ENCODE peak calls at places on chromosomes 3 and 15, in six cellular contexts. C, U, O, W, E and Z are unnamed samples.

GRCh38 chr3:181710581-181711255 is 1.0 kb upstream of the SOX2 start:
- DNase-seq in W (no peak), O (no peak), C (no peak), E (no peak), U (no peak), Z (no peak)

GRCh38 chr3:33911525-33912322 is 113.3 kb downstream of the PDCD6IP start:
- DNase-seq in U (no peak), O (no peak), C (peak; percentile 33), E (no peak), W (no peak), Z (no peak)

GRCh38 chr3:194472290-194472920 is 14.4 kb downstream of the ATP13A3 start:
- DNase-seq in W (no peak), O (peak; percentile 69), U (peak; percentile 45), E (no peak), C (peak; percentile 50), Z (no peak)

GRCh38 chr3:157064402-157064801 is 95.5 kb downstream of the CCNL1 start:
- DNase-seq in E (no peak), C (no peak), W (no peak), U (no peak), O (no peak), Z (no peak)

GRCh38 chr3:107943860-107944543 is 146.8 kb downstream of the CD47 start:
- DNase-seq in O (no peak), E (no peak), W (no peak), U (no peak), C (no peak), Z (no peak)

GRCh38 chr15:64902863-64903262 is 8.8 kb upstream of the ANKDD1A start:
- DNase-seq in W (no peak), E (no peak), U (no peak), C (no peak), O (no peak), Z (no peak)

GRCh38 chr3:100316656-100317069 is 17.9 kb upstream of the NIT2 start:
- DNase-seq in U (peak; percentile 40), C (peak; percentile 45), W (no peak), E (peak; percentile 31), O (peak; percentile 52), Z (no peak)

GRCh38 chr3:76565496-76566210 is 474.2 kb upstream of the ROBO2 start:
- DNase-seq in W (no peak), O (peak; percentile 1), C (no peak), E (no peak), U (no peak), Z (no peak)

GRCh38 chr3:8563146-8563545 is 61.5 kb downstream of the LMCD1 start:
- DNase-seq in C (no peak), U (no peak), W (no peak), O (no peak), E (no peak), Z (no peak)

GRCh38 chr3:170368921-170369320 is 11.4 kb downstream of the SKIL start:
- DNase-seq in C (no peak), W (no peak), E (no peak), O (no peak), U (no peak), Z (no peak)

GRCh38 chr3:134389865-134390264 is 15.6 kb upstream of the AMOTL2 start:
- DNase-seq in E (no peak), C (no peak), O (no peak), W (no peak), U (no peak), Z (no peak)

GRCh38 chr15:100373037-100373896 is 31.5 kb upstream of the ADAMTS17 start:
- DNase-seq in U (no peak), W (no peak), C (no peak), E (no peak), O (no peak), Z (no peak)

GRCh38 chr3:124063168-124063909 is 71.4 kb upstream of the ROPN1 start:
- DNase-seq in U (no peak), O (peak; percentile 48), E (no peak), W (no peak), C (no peak), Z (no peak)

GRCh38 chr3:33317963-33318708 is 40.9 kb downstream of the FBXL2 start:
- DNase-seq in O (no peak), U (no peak), W (no peak), E (no peak), C (no peak), Z (no peak)

GRCh38 chr15:43911235-43911661 is 84.4 kb downstream of the WDR76 start:
- DNase-seq in C (no peak), U (no peak), E (no peak), O (no peak), W (peak; percentile 63), Z (no peak)

GRCh38 chr3:37694236-37694635 is 167.4 kb upstream of the CTDSPL start:
- DNase-seq in U (no peak), O (no peak), W (no peak), C (no peak), E (peak; percentile 43), Z (no peak)

GRCh38 chr3:195253981-195254432 is 17.0 kb downstream of the XXYLT1 start:
- DNase-seq in U (no peak), E (no peak), O (no peak), W (no peak), C (no peak), Z (no peak)

GRCh38 chr3:175312766-175313165 is 453.6 kb downstream of the NAALADL2 start:
- DNase-seq in U (no peak), O (no peak), W (no peak), E (no peak), C (no peak), Z (no peak)

GRCh38 chr15:69978603-69979002 is 119.1 kb downstream of the TLE3 start:
- DNase-seq in O (no peak), W (no peak), U (no peak), E (no peak), C (no peak), Z (no peak)

GRCh38 chr3:28243424-28244106 is 2.1 kb downstream of the CMC1 start:
- DNase-seq in E (no peak), W (no peak), U (no peak), O (no peak), C (no peak), Z (no peak)

GRCh38 chr3:28242519-28242918 is 1.1 kb downstream of the CMC1 start:
- DNase-seq in W (no peak), O (no peak), U (no peak), C (no peak), E (no peak), Z (no peak)

GRCh38 chr3:28239108-28239507 is 2.3 kb upstream of the CMC1 start:
- DNase-seq in E (no peak), C (no peak), U (no peak), O (no peak), W (no peak), Z (no peak)

GRCh38 chr3:28240440-28240839 is 979 bp upstream of the CMC1 start:
- DNase-seq in U (no peak), O (no peak), W (no peak), E (no peak), C (no peak), Z (no peak)

GRCh38 chr3:28241221-28242160 is at the start of gene CMC1:
- DNase-seq in E (peak; percentile 96), O (peak; percentile 98), U (peak; percentile 98), W (peak; percentile 98), C (peak; percentile 93), Z (peak; percentile 77)
- TF ChIP-seq CTCF in E (no peak), O (no peak), U (no peak), W (no peak), C (no peak), Z (no peak)

GRCh38 chr3:39180546-39181346 is 11.6 kb downstream of the XIRP1 start:
- DNase-seq in C (peak; percentile 78), O (peak; percentile 97), U (peak; percentile 87), W (peak; percentile 93), E (peak; percentile 75), Z (peak; percentile 77)
- TF ChIP-seq CTCF in C (no peak), O (peak; percentile 28), U (no peak), W (peak; percentile 27), E (peak; percentile 32), Z (no peak)

GRCh38 chr15:53974121-53974520 is 4.1 kb upstream of the UNC13C start:
- DNase-seq in O (no peak), W (no peak), C (no peak), E (no peak), U (no peak), Z (no peak)

GRCh38 chr15:53974813-53975212 is 3.4 kb upstream of the UNC13C start:
- DNase-seq in C (no peak), W (no peak), O (no peak), U (no peak), E (no peak), Z (no peak)

GRCh38 chr15:53979051-53979788 is 979 bp downstream of the UNC13C start:
- DNase-seq in C (no peak), W (no peak), E (no peak), U (no peak), O (no peak), Z (no peak)

GRCh38 chr15:53978248-53978906 is at the start of gene UNC13C:
- DNase-seq in O (peak; percentile 68), E (peak; percentile 36), U (no peak), C (no peak), W (no peak), Z (no peak)

DNA sequence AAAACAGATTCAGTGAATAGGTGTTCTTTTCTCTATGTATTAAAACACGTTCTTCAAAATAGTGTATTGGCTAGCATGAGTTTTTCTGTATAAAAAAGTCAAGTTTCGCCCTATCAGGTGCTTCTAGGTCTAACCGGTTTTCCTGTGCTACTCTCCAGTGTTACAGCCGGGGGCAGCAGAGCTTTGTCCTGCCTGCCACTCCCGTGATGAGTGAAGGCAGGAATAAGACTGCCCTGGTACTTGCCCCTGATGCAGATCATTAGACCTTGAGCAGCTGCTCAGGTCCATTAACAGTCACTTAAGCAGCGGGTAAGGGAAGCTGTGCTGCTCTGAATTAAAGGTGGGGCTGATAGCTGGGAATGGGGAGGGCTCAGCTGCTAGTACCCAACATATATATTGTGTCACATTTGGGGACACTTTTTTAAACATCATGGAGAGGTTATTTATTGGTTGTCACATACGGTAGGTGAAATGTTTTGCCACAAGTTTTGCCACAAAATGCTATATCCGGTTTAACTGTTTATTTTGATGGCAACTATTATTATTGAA is 1.3 kb upstream of the UNC13C start:
- DNase-seq in O (peak; percentile 74), W (no peak), E (peak; percentile 7), U (no peak), C (peak; percentile 17), Z (no peak)
- TF ChIP-seq CTCF in O (no peak), W (no peak), E (peak; percentile 67), U (no peak), C (no peak), Z (no peak)

DNA sequence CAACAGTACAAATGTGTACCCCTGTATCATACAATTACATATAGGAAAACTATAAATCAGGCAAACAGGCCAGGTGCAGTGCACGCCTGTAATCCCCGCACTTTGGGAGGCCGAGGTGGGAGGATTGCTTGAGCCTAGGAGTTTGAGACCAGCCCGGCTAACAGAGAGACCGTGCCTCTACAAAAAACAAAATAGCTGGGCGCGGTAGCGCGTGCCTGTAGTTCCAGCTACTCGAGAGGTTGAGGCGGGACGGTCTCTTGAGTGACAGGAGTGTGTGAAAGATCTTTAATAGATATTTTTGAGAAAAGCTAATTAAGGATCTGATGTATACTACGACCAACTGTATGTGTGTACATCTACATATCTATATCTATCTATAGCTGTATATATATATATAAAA is 33.8 kb upstream of the BDH1 start:
- DNase-seq in U (no peak), W (no peak), C (no peak), O (no peak), E (no peak), Z (no peak)
- TF ChIP-seq CTCF in U (no peak), W (no peak), C (no peak), O (no peak), E (no peak), Z (no peak)